ENCODE peak calls at places on chromosomes 12 and 14, in seven cellular contexts. K is Ammon's horn; T is stimulated activated CD4-positive, alpha-beta T cell treated with anti-CD3 and anti-CD28 coated beads, Interleukin-12 subunit alpha, Interleukin-12 subunit beta, amount 100 ng/mL, for 48 hours; C is sigmoid colon; U is small intestine; B is stimulated activated CD8-positive, alpha-beta memory T cell treated with anti-CD3 and anti-CD28 coated beads, Interleukin-4, amount 100 ng/mL, for 48 hours; Y is SJSA1. H is an unnamed sample.

GRCh38 chr12:131264625-131265024 is 310.9 kb downstream of the ADGRD1 start:
- DNase-seq in B (no peak), T (no peak), K (no peak), C (no peak), U (peak; percentile 7), Y (no peak), H (no peak)

GRCh38 chr12:12081836-12082497 is 11.2 kb downstream of the BCL2L14 start:
- DNase-seq in C (no peak), Y (peak; percentile 48), U (peak; percentile 98), B (no peak), T (no peak), K (peak; percentile 78), H (peak; percentile 65)

GRCh38 chr14:36509056-36509917 is 10.7 kb downstream of the NKX2-1 start:
- DNase-seq in K (no peak), U (no peak), Y (no peak), B (no peak), T (no peak), C (no peak), H (no peak)

GRCh38 chr14:20262642-20263128 is 23.6 kb downstream of the OR11H4 start:
- DNase-seq in U (no peak), B (no peak), Y (no peak), T (no peak), C (no peak), K (no peak), H (no peak)

GRCh38 chr14:95256011-95256775 is 63.5 kb downstream of the CLMN start:
- DNase-seq in K (peak; percentile 76), C (no peak), U (no peak), T (no peak), B (no peak), Y (no peak), H (peak; percentile 86)

GRCh38 chr12:127145929-127146789 is 1120.8 kb upstream of the TMEM132C start:
- DNase-seq in U (peak; percentile 31), T (peak; percentile 47), C (peak; percentile 83), K (peak; percentile 79), B (peak; percentile 82), Y (peak; percentile 84), H (peak; percentile 77)

GRCh38 chr14:98370352-98370751 is 901.6 kb downstream of the BCL11B start:
- DNase-seq in K (no peak), U (no peak), Y (no peak), B (no peak), T (no peak), C (no peak), H (no peak)

GRCh38 chr12:118960865-118961264 is 20.5 kb upstream of the SRRM4 start:
- DNase-seq in Y (no peak), T (no peak), C (no peak), B (no peak), U (no peak), K (no peak), H (no peak)

GRCh38 chr12:12736759-12737676 is 19.9 kb downstream of the CDKN1B start:
- DNase-seq in K (no peak), C (no peak), Y (peak; percentile 81), B (peak; percentile 59), U (peak; percentile 66), T (peak; percentile 26), H (peak; percentile 70)

GRCh38 chr14:85071447-85071846 is 458.5 kb upstream of the FLRT2 start:
- DNase-seq in T (no peak), Y (no peak), U (no peak), K (no peak), C (no peak), B (no peak), H (no peak)

GRCh38 chr12:77855548-77855947 is 24.9 kb downstream of the NAV3 start:
- DNase-seq in Y (no peak), B (no peak), K (peak; percentile 35), T (no peak), U (no peak), C (no peak), H (no peak)

GRCh38 chr12:38736821-38737220 is 168.6 kb downstream of the CPNE8 start:
- DNase-seq in B (no peak), C (no peak), K (no peak), U (no peak), Y (no peak), T (no peak), H (no peak)

GRCh38 chr12:32437095-32437515 is 37.7 kb downstream of the FGD4 start:
- DNase-seq in C (no peak), U (no peak), K (no peak), B (no peak), Y (peak; percentile 93), T (no peak), H (no peak)

GRCh38 chr12:75666126-75666979 is 154.9 kb upstream of the KRR1 start:
- DNase-seq in T (no peak), Y (peak; percentile 70), K (no peak), B (no peak), U (peak; percentile 56), C (no peak), H (no peak)

GRCh38 chr12:49748306-49748705 is 6.9 kb downstream of the TMBIM6 start:
- DNase-seq in B (no peak), U (no peak), T (no peak), Y (peak; percentile 68), C (no peak), K (no peak), H (no peak)

GRCh38 chr14:34220921-34221320 is 241.1 kb downstream of the SPTSSA start:
- DNase-seq in U (no peak), K (no peak), T (no peak), C (no peak), Y (no peak), B (no peak), H (no peak)